ENCODE peak calls at places on chromosomes 1 and 21, in five cellular contexts. Z is Peyer's patch; W is astrocyte of the cerebellum; K is LNCaP clone FGC; B is CD8-positive, alpha-beta T cell. O is an unnamed sample.

GRCh38 chr21:36909901-36910561 is 56.4 kb downstream of the HLCS start:
- DNase-seq in Z (no peak), W (peak), K (peak), B (no peak), O (no peak)

GRCh38 chr1:3423245-3423829 is 31.1 kb upstream of the ARHGEF16 start:
- DNase-seq in Z (no peak), W (no peak), K (no peak), B (no peak), O (no peak)

GRCh38 chr21:34967509-34968289 is 81.4 kb downstream of the RUNX1 start:
- DNase-seq in Z (no peak), W (no peak), K (no peak), B (no peak), O (no peak)

GRCh38 chr21:42591170-42591869 is 62.1 kb upstream of the PDE9A start:
- DNase-seq in Z (no peak), W (no peak), K (no peak), B (no peak), O (no peak)

GRCh38 chr1:90834354-90835171 is 117.5 kb upstream of the BARHL2 start:
- DNase-seq in Z (no peak), W (no peak), K (no peak), B (no peak), O (no peak)

GRCh38 chr1:228781161-228781771 is 46.0 kb downstream of the RHOU start:
- DNase-seq in Z (no peak), W (no peak), K (no peak), B (no peak), O (no peak)

GRCh38 chr21:37166733-37167132 is 93.7 kb downstream of the TTC3 start:
- DNase-seq in Z (no peak), W (peak), K (no peak), B (no peak), O (no peak)

GRCh38 chr1:200279810-200280411 is 129.9 kb downstream of the ZNF281 start:
- DNase-seq in Z (peak), W (peak), K (peak), B (peak), O (no peak)

GRCh38 chr1:219265026-219265515 is 91.4 kb downstream of the LYPLAL1 start:
- DNase-seq in Z (no peak), W (no peak), K (no peak), B (no peak), O (no peak)

GRCh38 chr1:217482356-217483102 is 148.4 kb downstream of the GPATCH2 start:
- DNase-seq in Z (no peak), W (peak), K (no peak), B (no peak), O (peak)

GRCh38 chr1:207034998-207035397 is 2.4 kb upstream of the C1orf116 start:
- DNase-seq in Z (no peak), W (no peak), K (no peak), B (no peak), O (no peak)

GRCh38 chr1:229693124-229693523 is 67.1 kb downstream of the URB2 start:
- DNase-seq in Z (no peak), W (no peak), K (no peak), B (no peak), O (no peak)

GRCh38 chr1:204390731-204391466 is 20.7 kb downstream of the PPP1R15B start:
- DNase-seq in Z (no peak), W (no peak), K (no peak), B (no peak), O (no peak)

GRCh38 chr1:224447251-224447650 is 12.7 kb upstream of the WDR26 start:
- DNase-seq in Z (no peak), W (no peak), K (no peak), B (no peak), O (no peak)

GRCh38 chr21:17828223-17828622 is 9.1 kb upstream of the C21orf91 start:
- DNase-seq in Z (no peak), W (peak), K (no peak), B (no peak), O (no peak)

GRCh38 chr1:206419783-206420182 is 50.5 kb upstream of the IKBKE start:
- DNase-seq in Z (no peak), W (no peak), K (no peak), B (no peak), O (no peak)

GRCh38 chr1:12013317-12013588 is 6.0 kb upstream of the MIIP start:
- DNase-seq in Z (no peak), W (no peak), K (no peak), B (no peak), O (no peak)

GRCh38 chr1:185853739-185854138 is 119.5 kb downstream of the HMCN1 start:
- DNase-seq in Z (no peak), W (peak), K (no peak), B (no peak), O (no peak)

GRCh38 chr1:46466477-46467182 is 23.0 kb upstream of the DMBX1 start:
- DNase-seq in Z (no peak), W (no peak), K (no peak), B (no peak), O (no peak)

GRCh38 chr1:21935393-21935804 is 1.7 kb downstream of the HSPG2 start:
- DNase-seq in Z (no peak), W (no peak), K (no peak), B (no peak), O (no peak)
- H3K4me3 ChIP-seq in Z (peak), W (peak), K (no peak), B (no peak), O (no peak)

DNA sequence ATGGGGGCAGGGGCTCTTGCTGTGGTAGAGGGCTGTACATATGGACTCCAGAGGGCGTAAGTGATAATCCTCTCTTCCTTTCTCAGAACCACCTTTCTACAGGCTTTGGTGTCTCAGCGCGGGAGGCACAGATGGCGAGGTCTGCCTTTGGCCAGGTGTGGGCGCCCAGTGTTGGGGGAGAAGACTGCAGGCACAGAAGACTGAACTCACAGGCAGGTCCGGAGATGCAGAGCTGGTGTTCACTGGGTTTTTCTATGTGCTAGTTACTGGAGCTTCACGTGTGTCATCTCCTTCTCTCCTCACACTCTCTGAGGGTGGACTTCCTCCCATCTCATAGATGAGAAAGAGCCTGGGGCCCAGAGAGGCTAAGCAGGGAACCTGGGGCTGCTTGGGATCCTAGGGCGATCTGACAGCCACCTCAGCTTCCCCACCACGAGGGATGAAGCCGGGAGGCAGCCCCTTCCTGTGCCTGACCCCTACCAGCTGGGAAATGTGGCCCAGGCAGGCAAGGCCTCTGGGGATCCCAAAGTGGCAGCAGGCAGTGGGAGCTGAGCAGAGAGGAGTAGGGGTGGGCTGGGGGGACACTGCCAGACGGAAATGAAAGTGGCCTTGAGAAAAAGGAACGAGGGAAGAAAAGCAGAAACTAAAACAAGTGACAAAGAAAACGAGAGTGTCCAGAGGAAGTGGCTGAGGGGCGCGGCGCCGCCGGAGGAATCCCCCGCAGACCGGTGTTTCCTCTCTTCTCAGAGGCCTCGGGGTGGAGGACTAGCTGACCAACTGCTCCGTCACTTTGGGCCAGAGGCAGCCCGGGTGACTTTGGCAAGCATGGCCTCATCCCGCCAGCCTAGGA is 191.6 kb downstream of the HIVEP3 start:
- DNase-seq in Z (peak), W (no peak), K (no peak), B (no peak), O (no peak)
- TF ChIP-seq CTCF in Z (no peak), W (no peak), K (no peak), B (no peak), O (peak)

GRCh38 chr1:183822081-183822611 is 17.2 kb downstream of the RGL1 start:
- DNase-seq in Z (no peak), W (peak), K (no peak), B (no peak), O (no peak)
- H3K4me3 ChIP-seq in Z (no peak), W (no peak), K (no peak), B (no peak), O (no peak)

DNA sequence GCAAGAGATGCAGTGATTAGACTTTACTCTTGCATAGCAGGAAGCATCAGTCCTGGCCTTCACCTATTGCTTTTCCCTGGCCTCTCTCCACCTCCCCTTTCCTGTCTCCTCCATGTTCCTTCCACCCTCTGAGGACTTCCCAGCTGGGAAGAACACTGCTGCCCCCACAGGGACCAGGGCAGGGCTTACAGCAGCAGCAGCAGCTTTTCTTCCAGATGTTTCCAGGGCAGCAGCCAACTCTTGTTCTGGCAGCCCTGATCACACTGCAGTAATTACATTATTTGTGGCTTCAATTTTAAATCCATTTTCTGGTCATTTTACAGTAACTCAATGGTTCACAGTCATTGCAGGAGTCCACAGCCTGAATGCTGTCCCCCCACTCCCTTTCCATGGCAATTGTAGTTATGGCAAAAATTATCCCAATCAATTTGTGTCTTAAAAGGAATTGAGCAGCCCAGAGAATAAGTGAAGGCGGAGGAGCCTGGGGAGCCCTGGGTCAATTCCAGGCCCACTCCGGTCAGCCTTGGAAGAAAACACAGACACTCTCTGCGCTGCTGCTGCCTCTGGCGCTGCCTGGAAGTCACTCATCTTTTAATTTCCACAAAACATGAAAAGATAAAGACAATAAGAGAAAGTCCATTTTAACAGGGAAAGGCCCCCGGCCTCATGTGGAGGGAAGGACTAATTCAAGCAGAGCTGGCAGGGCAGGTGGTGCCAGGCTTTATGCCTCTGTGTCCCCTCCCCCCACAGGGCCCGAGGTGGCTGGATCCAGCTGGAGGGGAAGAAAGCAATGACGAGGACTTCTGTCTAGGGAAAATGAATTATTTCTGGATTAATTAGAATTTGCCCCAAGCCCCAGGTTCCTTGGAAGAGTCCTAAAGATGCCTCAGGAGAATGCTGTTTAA is 148.5 kb downstream of the GRIK3 start:
- DNase-seq in Z (no peak), W (no peak), K (no peak), B (no peak), O (no peak)
- TF ChIP-seq CTCF in Z (no peak), W (no peak), K (no peak), B (no peak), O (no peak)

GRCh38 chr1:154970631-154971340 is at the start of gene SHC1:
- DNase-seq in Z (peak), W (peak), K (peak), B (no peak), O (peak)
- H3K4me3 ChIP-seq in Z (peak), W (peak), K (peak), B (no peak), O (peak)

DNA sequence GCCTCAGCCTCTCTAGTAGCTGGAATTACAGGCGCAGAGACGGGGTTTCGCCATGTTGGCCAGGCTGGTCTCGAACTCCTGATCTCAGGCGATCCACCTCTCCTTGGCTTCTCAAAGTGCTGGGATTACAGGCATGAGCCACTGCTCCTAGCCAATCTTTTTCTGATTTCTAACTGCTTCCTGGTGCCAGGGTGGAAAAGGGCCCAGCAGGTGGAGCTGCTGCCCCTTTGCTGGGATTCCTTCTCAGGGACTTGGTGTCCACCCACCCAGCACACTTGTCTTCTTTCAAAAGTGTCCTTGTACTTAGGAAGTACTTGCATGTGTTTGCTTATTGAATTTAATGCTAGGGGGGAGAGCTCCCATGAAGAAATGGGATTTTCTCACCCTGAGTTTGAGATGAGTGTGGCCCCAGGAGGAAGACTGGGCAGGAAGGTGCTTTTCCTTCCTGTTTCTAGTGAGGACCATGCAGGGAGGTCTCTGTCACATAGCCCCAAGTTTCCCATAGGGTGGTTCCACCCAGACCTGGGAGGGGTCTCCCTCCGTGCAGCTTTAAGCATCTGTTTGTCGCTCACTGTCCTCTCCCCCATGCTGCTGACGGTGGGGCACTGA is 14.2 kb downstream of the UTP11 start:
- DNase-seq in Z (no peak), W (no peak), K (no peak), B (no peak), O (no peak)
- TF ChIP-seq CTCF in Z (peak), W (peak), K (peak), B (no peak), O (peak)

GRCh38 chr1:23599125-23599524 is 39.8 kb upstream of the ID3 start:
- DNase-seq in Z (no peak), W (no peak), K (no peak), B (no peak), O (no peak)
- H3K4me3 ChIP-seq in Z (no peak), W (no peak), K (no peak), B (no peak), O (no peak)

DNA sequence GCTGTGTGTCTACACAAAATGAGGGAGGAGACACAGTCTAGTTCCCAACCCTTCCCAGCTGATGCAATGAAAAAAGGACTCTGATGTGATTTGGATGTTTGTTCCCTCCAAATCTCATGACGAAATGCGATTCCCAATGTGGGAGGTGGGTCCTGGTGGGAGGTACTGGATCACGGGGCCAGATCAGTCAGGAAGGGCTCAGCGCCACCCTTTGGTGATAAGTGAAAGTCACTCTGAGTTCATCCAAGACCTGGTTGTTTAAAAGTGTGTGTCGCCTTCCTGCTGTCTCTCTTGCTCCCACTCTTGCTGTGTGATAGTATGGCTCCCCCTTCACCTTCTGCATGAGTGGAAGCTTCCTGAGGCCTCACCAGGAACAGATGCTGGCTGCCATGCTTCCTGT is 63.2 kb downstream of the GNG4 start:
- DNase-seq in Z (no peak), W (no peak), K (no peak), B (no peak), O (no peak)
- TF ChIP-seq CTCF in Z (no peak), W (no peak), K (no peak), B (no peak), O (no peak)

DNA sequence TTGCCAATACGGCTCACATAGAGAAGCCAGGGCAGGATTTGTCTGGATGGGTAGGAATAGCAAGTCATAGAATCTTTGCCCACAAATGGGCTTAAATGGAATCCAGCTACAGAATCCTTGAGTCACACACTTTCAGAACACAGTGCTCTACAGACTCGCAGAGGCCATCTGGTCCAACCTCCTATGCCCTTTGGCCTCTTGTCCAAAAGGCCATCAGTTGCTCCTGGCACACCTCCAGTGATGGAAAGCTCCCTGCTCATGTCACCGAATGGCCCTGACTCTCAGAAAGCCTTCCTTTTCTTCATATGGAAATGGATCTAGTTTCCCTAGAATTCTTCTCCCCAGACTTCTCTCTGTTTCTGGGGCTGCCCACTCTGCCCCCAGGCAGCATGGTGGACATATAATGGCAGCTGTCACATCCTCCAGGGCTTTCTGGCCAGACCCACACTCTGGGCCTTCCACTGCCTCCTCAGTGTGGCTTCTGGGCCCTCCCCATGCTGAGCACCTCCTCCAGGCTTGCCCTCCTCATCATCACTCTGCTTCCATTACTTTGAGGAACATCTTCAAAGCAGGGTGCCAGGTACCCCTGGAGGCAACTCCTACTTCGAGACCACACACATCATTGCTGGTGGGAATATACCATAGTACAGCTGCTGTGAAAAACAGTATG is 33.6 kb upstream of the TRABD2B start:
- DNase-seq in Z (no peak), W (no peak), K (no peak), B (no peak), O (no peak)
- H3K4me3 ChIP-seq in Z (no peak), W (no peak), K (no peak), B (no peak), O (no peak)

GRCh38 chr1:56097713-56098112 is 481.6 kb downstream of the PLPP3 start:
- DNase-seq in Z (no peak), W (no peak), K (no peak), B (no peak), O (no peak)
- TF ChIP-seq CTCF in Z (no peak), W (no peak), K (no peak), B (no peak), O (no peak)